ENCODE peak calls at places on chromosomes 12 and 14, in eight cellular contexts. S, W, L, K, D, Y, A and N are unnamed samples. For H3K36me3 and H3K4me1, the result is how much of the 10 kb centered on the place peaks cover.

GRCh38 chr12:110689002-110689600 is at the start of gene HVCN1:
- DNase-seq in S (peak), W (no peak), L (peak), K (peak), D (peak), Y (peak), A (no peak), N (no peak)

GRCh38 chr12:119668315-119668651 is 350 bp downstream of the PRKAB1 start:
- DNase-seq in S (peak), W (no peak), L (no peak), K (no peak), D (no peak), Y (no peak), A (peak), N (no peak)

GRCh38 chr12:111194703-111195051 is 174.2 kb downstream of the PHETA1 start:
- DNase-seq in S (no peak), W (no peak), L (peak), K (no peak), D (no peak), Y (no peak), A (no peak), N (no peak)

GRCh38 chr14:67335781-67336180 is 23.8 kb downstream of the ATP6V1D start:
- DNase-seq in S (no peak), W (peak), L (peak), K (no peak), D (no peak), Y (no peak), A (peak), N (no peak)

GRCh38 chr14:92867246-92867925 is 55.6 kb upstream of the CHGA start:
- DNase-seq in S (no peak), W (no peak), L (no peak), K (no peak), D (no peak), Y (no peak), A (no peak), N (no peak)

GRCh38 chr14:32693114-32693513 is 245.6 kb upstream of the NPAS3 start:
- DNase-seq in S (peak), W (peak), L (no peak), K (no peak), D (no peak), Y (no peak), A (peak), N (no peak)

GRCh38 chr12:66674495-66675122 is 4.3 kb downstream of the GRIP1 start:
- DNase-seq in S (no peak), W (peak), L (no peak), K (no peak), D (no peak), Y (no peak), A (no peak), N (no peak)

GRCh38 chr14:34081576-34082136 is 130.8 kb upstream of the EGLN3 start:
- DNase-seq in S (peak), W (no peak), L (no peak), K (no peak), D (no peak), Y (no peak), A (peak), N (no peak)

GRCh38 chr14:87999282-87999681 is 5.7 kb upstream of the GPR65 start:
- DNase-seq in S (no peak), W (no peak), L (no peak), K (no peak), D (no peak), Y (no peak), A (no peak), N (no peak)

GRCh38 chr12:118714051-118714460 is 267.3 kb upstream of the SRRM4 start:
- DNase-seq in S (no peak), W (peak), L (peak), K (no peak), D (no peak), Y (no peak), A (no peak), N (no peak)

GRCh38 chr14:42047421-42048045 is 440.9 kb downstream of the LRFN5 start:
- DNase-seq in S (peak), W (no peak), L (no peak), K (no peak), D (no peak), Y (no peak), A (peak), N (no peak)

GRCh38 chr12:111224196-111225066 is 144.5 kb downstream of the PHETA1 start:
- DNase-seq in S (no peak), W (no peak), L (no peak), K (no peak), D (no peak), Y (no peak), A (no peak), N (no peak)

GRCh38 chr12:41019461-41019860 is 168.7 kb upstream of the PDZRN4 start:
- DNase-seq in S (no peak), W (no peak), L (no peak), K (no peak), D (no peak), Y (no peak), A (no peak), N (no peak)

GRCh38 chr14:90375934-90376333 is 20.9 kb upstream of the CALM1 start:
- DNase-seq in S (no peak), W (no peak), L (no peak), K (no peak), D (no peak), Y (no peak), A (no peak), N (no peak)

GRCh38 chr14:76121089-76121748 is 30.5 kb upstream of the GPATCH2L start:
- DNase-seq in S (no peak), W (no peak), L (no peak), K (no peak), D (no peak), Y (no peak), A (no peak), N (no peak)

GRCh38 chr12:78671295-78671694 is 193.3 kb upstream of the SYT1 start:
- DNase-seq in S (peak), W (no peak), L (no peak), K (no peak), D (no peak), Y (no peak), A (peak), N (no peak)

GRCh38 chr14:50741571-50741970 is 73.5 kb upstream of the SAV1 start:
- DNase-seq in S (peak), W (peak), L (no peak), K (no peak), D (no peak), Y (no peak), A (peak), N (no peak)

GRCh38 chr12:68349921-68350606 is 17.9 kb upstream of the MDM1 start:
- DNase-seq in S (no peak), W (no peak), L (no peak), K (no peak), D (no peak), Y (no peak), A (no peak), N (no peak)

GRCh38 chr14:24441904-24442239 is 704 bp downstream of the SDR39U1 start:
- DNase-seq in S (peak), W (no peak), L (no peak), K (no peak), D (no peak), Y (no peak), A (peak), N (no peak)

GRCh38 chr12:94297325-94297724 is 148.9 kb downstream of the PLXNC1 start:
- DNase-seq in S (no peak), W (no peak), L (no peak), K (no peak), D (no peak), Y (no peak), A (no peak), N (no peak)

DNA sequence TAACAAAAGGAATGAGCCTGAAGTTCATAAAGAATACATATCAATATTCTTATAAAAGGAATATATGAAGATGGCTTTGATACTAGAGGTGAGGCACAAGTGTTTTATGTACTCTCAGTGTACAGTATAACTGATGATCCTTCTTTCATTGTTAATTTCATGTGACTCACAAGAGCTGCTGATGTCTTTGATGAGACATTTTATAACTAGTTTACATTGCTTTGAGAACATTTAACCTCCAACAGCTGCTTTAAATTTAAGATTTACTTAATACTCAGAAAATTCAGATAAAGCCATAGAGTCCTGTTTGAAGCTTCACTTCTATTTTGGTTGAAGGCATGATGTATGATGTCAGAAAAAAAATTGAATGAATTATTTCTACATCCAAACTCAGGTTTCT is 59.8 kb downstream of the WASHC4 start:
- DNase-seq in S (no peak), W (no peak), L (no peak), K (no peak), D (no peak), Y (no peak), A (peak), N (no peak)
- H3K36me3 ChIP-seq in S (under half), W (under half), L (under half), K (under half), D (half or more), Y (half or more), A (under half), N (under half)

GRCh38 chr14:54650331-54651017 is 83.5 kb downstream of the SAMD4A start:
- DNase-seq in S (peak), W (peak), L (no peak), K (no peak), D (no peak), Y (peak), A (peak), N (peak)
- H3K4me1 ChIP-seq in S (under half), W (under half), L (half or more), K (under half), D (half or more), Y (half or more), A (under half), N (under half)

GRCh38 chr12:107702106-107702505 is 16.5 kb downstream of the PWP1 start:
- DNase-seq in S (no peak), W (no peak), L (no peak), K (no peak), D (no peak), Y (no peak), A (no peak), N (no peak)

GRCh38 chr12:107704056-107704455 is 18.5 kb downstream of the PWP1 start:
- DNase-seq in S (no peak), W (no peak), L (no peak), K (no peak), D (no peak), Y (no peak), A (peak), N (no peak)
- H3K36me3 ChIP-seq in S (under half), W (under half), L (under half), K (under half), D (half or more), Y (half or more), A (under half), N (under half)

GRCh38 chr14:61419201-61419600 is 97.8 kb downstream of the PRKCH start:
- DNase-seq in S (no peak), W (no peak), L (no peak), K (no peak), D (no peak), Y (no peak), A (no peak), N (no peak)

GRCh38 chr14:61418749-61419148 is 97.4 kb downstream of the PRKCH start:
- DNase-seq in S (no peak), W (no peak), L (no peak), K (no peak), D (no peak), Y (no peak), A (no peak), N (no peak)

GRCh38 chr14:61417141-61417540 is 95.8 kb downstream of the PRKCH start:
- DNase-seq in S (no peak), W (no peak), L (no peak), K (no peak), D (no peak), Y (no peak), A (no peak), N (no peak)

GRCh38 chr14:61416587-61416986 is 95.2 kb downstream of the PRKCH start:
- DNase-seq in S (no peak), W (no peak), L (no peak), K (no peak), D (no peak), Y (no peak), A (no peak), N (no peak)

DNA sequence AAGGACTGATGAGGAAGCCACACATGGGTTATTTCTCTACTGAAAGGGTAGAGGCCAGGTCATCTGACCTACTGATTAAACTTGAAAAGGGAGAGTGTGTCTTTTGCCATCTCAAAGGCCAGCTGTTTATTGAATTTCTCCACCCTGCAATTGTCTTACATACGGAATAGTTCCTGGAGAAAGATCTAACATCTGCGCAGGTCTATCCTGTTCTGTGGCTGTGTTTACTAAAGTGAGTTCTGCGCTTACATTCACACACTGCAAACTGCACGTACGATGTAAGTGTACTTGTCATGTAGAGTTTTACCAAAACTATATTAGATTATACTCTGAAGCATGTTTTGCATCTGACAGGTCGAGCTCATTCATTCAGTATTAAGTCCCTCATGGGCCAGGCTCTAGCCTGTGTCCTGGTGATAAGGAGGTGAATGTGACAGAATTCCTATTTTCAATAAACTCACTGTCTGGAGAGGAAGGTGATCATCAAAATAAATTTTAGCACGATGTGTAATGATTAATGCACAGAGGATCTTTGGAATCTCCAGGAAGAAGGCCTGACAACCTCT is 96.6 kb downstream of the PRKCH start:
- DNase-seq in S (no peak), W (no peak), L (no peak), K (no peak), D (no peak), Y (no peak), A (no peak), N (no peak)
- H3K4me1 ChIP-seq in S (under half), W (under half), L (under half), K (under half), D (under half), Y (half or more), A (under half), N (under half)

GRCh38 chr14:102873131-102873530 is 49.3 kb upstream of the AMN start:
- DNase-seq in S (no peak), W (no peak), L (no peak), K (no peak), D (no peak), Y (no peak), A (no peak), N (no peak)
- H3K36me3 ChIP-seq in S (under half), W (under half), L (under half), K (under half), D (half or more), Y (half or more), A (under half), N (under half)

GRCh38 chr12:93136243-93137015 is 207.3 kb upstream of the EEA1 start:
- DNase-seq in S (no peak), W (no peak), L (no peak), K (no peak), D (no peak), Y (no peak), A (no peak), N (no peak)

GRCh38 chr12:93137656-93138612 is 208.8 kb upstream of the EEA1 start:
- DNase-seq in S (peak), W (peak), L (no peak), K (no peak), D (no peak), Y (no peak), A (peak), N (no peak)

GRCh38 chr12:93140309-93140708 is 211.2 kb upstream of the EEA1 start:
- DNase-seq in S (no peak), W (no peak), L (no peak), K (no peak), D (no peak), Y (no peak), A (no peak), N (no peak)

GRCh38 chr12:93140801-93141200 is 211.7 kb upstream of the EEA1 start:
- DNase-seq in S (no peak), W (no peak), L (no peak), K (no peak), D (no peak), Y (no peak), A (no peak), N (peak)

DNA sequence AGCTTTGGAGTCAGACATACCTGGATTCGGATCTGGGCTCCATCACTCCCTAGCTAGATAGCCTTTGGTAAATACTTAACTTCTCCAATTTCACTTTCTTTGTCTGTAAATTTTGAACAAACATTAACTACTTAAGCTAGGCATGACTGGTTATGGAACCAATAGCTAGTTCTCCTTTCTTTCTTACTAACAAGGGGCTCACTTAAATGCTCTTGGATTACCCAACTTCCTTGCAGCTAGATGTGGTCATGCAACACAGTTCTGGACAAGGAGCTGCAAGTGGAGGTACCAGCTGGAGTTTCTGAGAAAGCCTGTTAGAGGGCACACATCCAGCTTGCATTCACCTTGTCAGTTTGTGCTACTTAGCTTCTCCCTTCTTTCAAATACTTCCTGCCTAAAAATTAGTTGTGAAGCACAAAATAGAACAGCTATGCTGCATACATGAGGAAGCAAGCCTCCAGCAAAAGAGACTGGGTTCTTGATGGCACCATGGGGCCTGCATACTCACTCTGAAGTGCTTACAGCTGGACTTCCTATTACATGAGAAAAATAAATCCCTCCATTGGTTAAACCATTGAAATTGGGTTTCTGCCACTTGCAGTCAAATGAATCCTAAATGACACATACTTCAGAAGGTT is 210.1 kb upstream of the EEA1 start:
- DNase-seq in S (no peak), W (no peak), L (no peak), K (no peak), D (no peak), Y (no peak), A (no peak), N (no peak)
- H3K4me1 ChIP-seq in S (under half), W (under half), L (under half), K (under half), D (under half), Y (under half), A (under half), N (under half)

DNA sequence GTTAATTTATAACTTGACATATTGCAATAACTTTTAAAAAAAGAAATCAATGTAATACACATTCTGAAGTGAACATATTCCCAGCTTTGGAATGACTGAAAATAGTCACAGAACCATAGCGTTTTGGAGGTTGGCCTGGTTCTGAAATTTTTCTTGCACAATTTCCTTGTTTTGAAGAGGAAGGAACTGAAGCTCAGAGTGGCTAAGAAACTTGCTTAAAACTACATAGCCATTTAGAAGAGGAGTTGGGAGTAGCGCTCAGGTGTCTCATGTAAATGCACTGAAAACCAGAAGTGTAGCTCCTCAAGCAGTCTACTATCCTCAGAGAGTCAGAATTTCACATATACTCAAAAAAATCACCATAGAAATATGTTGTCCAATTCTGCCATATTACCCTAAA is 41.2 kb downstream of the SLC38A1 start:
- DNase-seq in S (no peak), W (no peak), L (no peak), K (no peak), D (no peak), Y (no peak), A (no peak), N (no peak)
- H3K36me3 ChIP-seq in S (under half), W (under half), L (under half), K (under half), D (under half), Y (under half), A (under half), N (under half)

GRCh38 chr14:31297701-31298344 is 90.2 kb upstream of the HECTD1 start:
- DNase-seq in S (peak), W (no peak), L (no peak), K (no peak), D (no peak), Y (no peak), A (peak), N (no peak)
- H3K4me1 ChIP-seq in S (under half), W (under half), L (under half), K (under half), D (under half), Y (under half), A (under half), N (under half)